ENCODE peak calls at places on chromosomes 7 and 10, in eight cellular contexts. One of them, this sample, is unnamed.

GRCh38 chr7:1151156-1151555 is 8.8 kb downstream of the ZFAND2A start:
- DNase-seq in PC-3: no peak
- DNase-seq in IMR-90: no peak
- DNase-seq in PC-9: no peak
- DNase-seq in GM12878: no peak
- DNase-seq in keratinocyte: no peak
- DNase-seq in neuronal stem cell: no peak
- DNase-seq in GM23338: no peak
- DNase-seq in this sample: no peak

GRCh38 chr10:48240196-48240595 is 34.3 kb downstream of the FRMPD2 start:
- DNase-seq in GM23338: no peak
- DNase-seq in IMR-90: no peak
- DNase-seq in PC-3: no peak
- DNase-seq in neuronal stem cell: no peak
- DNase-seq in GM12878: no peak
- DNase-seq in PC-9: no peak
- DNase-seq in keratinocyte: no peak
- DNase-seq in this sample: no peak

GRCh38 chr7:78141533-78142281 is 343.1 kb downstream of the PHTF2 start:
- DNase-seq in keratinocyte: no peak
- DNase-seq in GM23338: no peak
- DNase-seq in PC-3: no peak
- DNase-seq in neuronal stem cell: no peak
- DNase-seq in PC-9: no peak
- DNase-seq in IMR-90: peak
- DNase-seq in GM12878: no peak
- DNase-seq in this sample: no peak

GRCh38 chr7:43767311-43767710 is 8.8 kb downstream of the BLVRA start:
- DNase-seq in neuronal stem cell: no peak
- DNase-seq in IMR-90: no peak
- DNase-seq in GM23338: no peak
- DNase-seq in PC-3: no peak
- DNase-seq in GM12878: no peak
- DNase-seq in PC-9: no peak
- DNase-seq in keratinocyte: no peak
- DNase-seq in this sample: no peak

GRCh38 chr7:12066004-12066403 is 145.1 kb upstream of the TMEM106B start:
- DNase-seq in GM23338: no peak
- DNase-seq in IMR-90: no peak
- DNase-seq in PC-3: peak
- DNase-seq in neuronal stem cell: no peak
- DNase-seq in PC-9: peak
- DNase-seq in keratinocyte: no peak
- DNase-seq in GM12878: no peak
- DNase-seq in this sample: no peak

GRCh38 chr10:75108684-75109458 is 2.6 kb upstream of the SAMD8 start:
- DNase-seq in PC-3: peak
- DNase-seq in PC-9: no peak
- DNase-seq in keratinocyte: no peak
- DNase-seq in GM23338: peak
- DNase-seq in neuronal stem cell: peak
- DNase-seq in IMR-90: no peak
- DNase-seq in GM12878: no peak
- DNase-seq in this sample: no peak

GRCh38 chr10:58818889-58819288 is 306.2 kb downstream of the BICC1 start:
- DNase-seq in GM12878: no peak
- DNase-seq in PC-3: peak
- DNase-seq in IMR-90: peak
- DNase-seq in neuronal stem cell: no peak
- DNase-seq in keratinocyte: no peak
- DNase-seq in PC-9: peak
- DNase-seq in GM23338: no peak
- DNase-seq in this sample: peak

GRCh38 chr7:43666938-43667337 is 62.4 kb downstream of the COA1 start:
- DNase-seq in IMR-90: peak
- DNase-seq in PC-9: no peak
- DNase-seq in GM23338: no peak
- DNase-seq in neuronal stem cell: no peak
- DNase-seq in GM12878: no peak
- DNase-seq in keratinocyte: no peak
- DNase-seq in PC-3: peak
- DNase-seq in this sample: no peak

GRCh38 chr7:30070052-30070451 is 41.8 kb downstream of the PLEKHA8 start:
- DNase-seq in keratinocyte: no peak
- DNase-seq in PC-3: no peak
- DNase-seq in GM23338: no peak
- DNase-seq in PC-9: no peak
- DNase-seq in neuronal stem cell: no peak
- DNase-seq in IMR-90: no peak
- DNase-seq in GM12878: no peak
- DNase-seq in this sample: no peak

GRCh38 chr7:36180121-36180520 is 27.1 kb downstream of the EEPD1 start:
- DNase-seq in IMR-90: no peak
- DNase-seq in keratinocyte: no peak
- DNase-seq in PC-3: no peak
- DNase-seq in GM12878: no peak
- DNase-seq in PC-9: no peak
- DNase-seq in neuronal stem cell: no peak
- DNase-seq in GM23338: no peak
- DNase-seq in this sample: no peak

GRCh38 chr10:43595739-43596298 is 10.4 kb upstream of the ZNF485 start:
- DNase-seq in PC-3: no peak
- DNase-seq in PC-9: no peak
- DNase-seq in neuronal stem cell: no peak
- DNase-seq in IMR-90: no peak
- DNase-seq in GM12878: peak
- DNase-seq in GM23338: no peak
- DNase-seq in keratinocyte: no peak
- DNase-seq in this sample: no peak

GRCh38 chr10:61897671-61898434 is 3.6 kb upstream of the ARID5B start:
- DNase-seq in neuronal stem cell: no peak
- DNase-seq in PC-3: peak
- DNase-seq in PC-9: no peak
- DNase-seq in IMR-90: peak
- DNase-seq in GM23338: peak
- DNase-seq in keratinocyte: no peak
- DNase-seq in GM12878: no peak
- DNase-seq in this sample: peak

GRCh38 chr7:98923512-98923911 is 45.2 kb downstream of the TRRAP start:
- DNase-seq in GM12878: no peak
- DNase-seq in PC-9: no peak
- DNase-seq in IMR-90: no peak
- DNase-seq in GM23338: no peak
- DNase-seq in neuronal stem cell: no peak
- DNase-seq in PC-3: no peak
- DNase-seq in keratinocyte: no peak
- DNase-seq in this sample: no peak

GRCh38 chr7:98917331-98917730 is 39.0 kb downstream of the TRRAP start:
- DNase-seq in GM23338: no peak
- DNase-seq in keratinocyte: no peak
- DNase-seq in PC-9: no peak
- DNase-seq in GM12878: no peak
- DNase-seq in neuronal stem cell: no peak
- DNase-seq in PC-3: no peak
- DNase-seq in IMR-90: no peak
- DNase-seq in this sample: no peak

GRCh38 chr7:98921608-98922372 is 43.5 kb downstream of the TRRAP start:
- DNase-seq in keratinocyte: no peak
- DNase-seq in PC-3: no peak
- DNase-seq in GM23338: peak
- DNase-seq in GM12878: no peak
- DNase-seq in PC-9: no peak
- DNase-seq in neuronal stem cell: no peak
- DNase-seq in IMR-90: no peak
- DNase-seq in this sample: no peak

GRCh38 chr7:98927125-98927524 is 48.8 kb downstream of the TRRAP start:
- DNase-seq in PC-3: no peak
- DNase-seq in keratinocyte: no peak
- DNase-seq in PC-9: no peak
- DNase-seq in GM23338: no peak
- DNase-seq in neuronal stem cell: no peak
- DNase-seq in GM12878: no peak
- DNase-seq in IMR-90: no peak
- DNase-seq in this sample: no peak

DNA sequence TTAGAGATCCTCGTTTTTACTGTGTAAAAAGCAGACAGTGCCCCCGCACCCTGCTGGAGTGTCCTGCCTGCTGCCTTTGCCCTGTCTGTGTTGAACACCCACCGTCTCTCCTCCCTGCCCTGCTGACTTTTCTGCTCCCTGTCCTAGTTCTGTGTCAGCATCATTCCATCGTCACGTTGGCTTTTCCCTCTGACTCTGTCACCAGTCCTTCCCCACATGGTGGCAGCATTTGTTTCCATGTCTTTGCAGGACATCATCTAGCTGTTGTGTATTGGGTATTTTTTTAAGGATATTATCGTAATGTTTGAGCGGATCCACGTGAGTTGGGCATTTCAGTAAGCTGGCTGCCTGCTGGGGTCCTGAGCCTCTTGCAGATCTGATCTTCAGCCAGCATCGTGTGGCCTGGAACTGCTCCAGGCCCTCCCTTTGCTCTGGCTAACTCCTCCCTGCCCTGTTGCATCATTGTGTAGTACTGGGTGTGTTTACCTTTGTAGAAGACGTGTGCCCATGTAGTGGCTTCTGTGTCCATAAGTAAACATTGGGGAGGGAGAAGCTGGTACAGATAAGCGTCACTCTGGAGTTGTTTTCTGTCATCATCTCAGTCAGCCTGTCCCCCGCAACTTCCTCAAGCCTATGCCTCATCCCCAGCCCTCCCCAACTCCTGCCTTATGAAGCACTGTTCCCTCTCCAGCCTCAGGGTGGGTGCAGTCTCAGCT is 44.2 kb downstream of the TRRAP start:
- DNase-seq in PC-9: no peak
- DNase-seq in keratinocyte: no peak
- DNase-seq in neuronal stem cell: no peak
- DNase-seq in IMR-90: peak
- DNase-seq in GM23338: no peak
- DNase-seq in PC-3: no peak
- DNase-seq in GM12878: no peak
- DNase-seq in this sample: no peak
- H3K4me2 ChIP-seq in PC-9: no peak
- H3K4me2 ChIP-seq in keratinocyte: no peak
- H3K4me2 ChIP-seq in neuronal stem cell: no peak
- H3K4me2 ChIP-seq in IMR-90: no peak
- H3K4me2 ChIP-seq in GM23338: no peak
- H3K4me2 ChIP-seq in PC-3: no peak
- H3K4me2 ChIP-seq in GM12878: no peak
- H3K4me2 ChIP-seq in this sample: no peak

DNA sequence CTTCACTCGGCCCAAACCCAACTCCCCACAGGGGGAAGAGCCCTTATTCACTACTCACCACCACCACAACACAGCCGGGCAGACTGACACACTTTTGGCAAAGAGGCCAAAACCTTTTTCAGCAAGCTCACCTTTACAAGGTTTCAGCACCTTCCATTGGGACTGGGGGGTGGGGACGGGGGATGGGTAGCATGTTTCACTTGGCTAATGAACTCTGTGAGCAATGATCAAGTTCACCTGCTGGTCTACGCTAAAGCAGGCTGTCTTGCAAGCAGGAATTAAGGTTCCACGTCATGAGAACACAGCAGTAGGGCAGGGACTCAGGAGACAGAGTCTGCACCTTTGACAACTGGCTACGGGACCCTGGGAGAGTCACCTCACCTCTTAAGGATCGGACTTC is 7.0 kb downstream of the FAM53B start:
- DNase-seq in PC-9: no peak
- DNase-seq in GM23338: no peak
- DNase-seq in neuronal stem cell: no peak
- DNase-seq in PC-3: peak
- DNase-seq in GM12878: no peak
- DNase-seq in keratinocyte: no peak
- DNase-seq in IMR-90: no peak
- DNase-seq in this sample: no peak
- H3K4me2 ChIP-seq in PC-9: no peak
- H3K4me2 ChIP-seq in GM23338: peak
- H3K4me2 ChIP-seq in neuronal stem cell: no peak
- H3K4me2 ChIP-seq in PC-3: no peak
- H3K4me2 ChIP-seq in GM12878: no peak
- H3K4me2 ChIP-seq in keratinocyte: peak
- H3K4me2 ChIP-seq in IMR-90: no peak
- H3K4me2 ChIP-seq in this sample: no peak

DNA sequence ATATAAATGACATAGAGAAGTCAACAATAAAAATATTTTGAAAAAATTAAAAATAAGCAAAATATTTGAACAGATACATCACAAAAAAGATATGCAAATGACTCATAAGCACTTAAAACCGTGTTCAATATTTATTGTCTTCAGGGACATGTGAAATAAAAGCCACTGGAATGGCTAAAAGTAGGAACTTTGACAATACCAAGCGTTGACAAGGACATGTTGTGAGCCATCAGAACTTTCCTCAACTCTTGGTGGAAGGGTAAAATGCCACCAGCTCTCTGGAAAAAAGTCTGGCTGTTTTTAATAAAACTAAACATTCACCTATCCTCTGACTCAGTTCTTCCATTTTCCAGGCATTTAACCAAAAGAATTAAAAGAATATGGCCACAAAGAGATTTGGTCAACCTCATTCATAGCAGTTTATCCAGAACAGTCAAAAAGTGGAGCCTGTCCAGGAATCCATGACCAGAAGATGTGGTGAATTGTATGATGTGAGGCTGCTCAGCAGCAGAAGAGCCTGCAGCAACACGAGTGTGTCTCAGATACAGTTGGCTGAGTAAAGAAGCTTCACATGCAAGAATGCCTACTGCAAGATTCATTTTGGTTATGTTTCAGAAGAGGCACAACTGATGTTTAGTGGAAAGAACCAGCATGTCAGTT is 7.1 kb upstream of the KLF6 start:
- DNase-seq in PC-9: no peak
- DNase-seq in IMR-90: peak
- DNase-seq in GM12878: no peak
- DNase-seq in keratinocyte: no peak
- DNase-seq in GM23338: no peak
- DNase-seq in PC-3: no peak
- DNase-seq in neuronal stem cell: no peak
- DNase-seq in this sample: no peak
- H3K4me2 ChIP-seq in PC-9: no peak
- H3K4me2 ChIP-seq in IMR-90: no peak
- H3K4me2 ChIP-seq in GM12878: no peak
- H3K4me2 ChIP-seq in keratinocyte: no peak
- H3K4me2 ChIP-seq in GM23338: no peak
- H3K4me2 ChIP-seq in PC-3: no peak
- H3K4me2 ChIP-seq in neuronal stem cell: no peak
- H3K4me2 ChIP-seq in this sample: no peak

DNA sequence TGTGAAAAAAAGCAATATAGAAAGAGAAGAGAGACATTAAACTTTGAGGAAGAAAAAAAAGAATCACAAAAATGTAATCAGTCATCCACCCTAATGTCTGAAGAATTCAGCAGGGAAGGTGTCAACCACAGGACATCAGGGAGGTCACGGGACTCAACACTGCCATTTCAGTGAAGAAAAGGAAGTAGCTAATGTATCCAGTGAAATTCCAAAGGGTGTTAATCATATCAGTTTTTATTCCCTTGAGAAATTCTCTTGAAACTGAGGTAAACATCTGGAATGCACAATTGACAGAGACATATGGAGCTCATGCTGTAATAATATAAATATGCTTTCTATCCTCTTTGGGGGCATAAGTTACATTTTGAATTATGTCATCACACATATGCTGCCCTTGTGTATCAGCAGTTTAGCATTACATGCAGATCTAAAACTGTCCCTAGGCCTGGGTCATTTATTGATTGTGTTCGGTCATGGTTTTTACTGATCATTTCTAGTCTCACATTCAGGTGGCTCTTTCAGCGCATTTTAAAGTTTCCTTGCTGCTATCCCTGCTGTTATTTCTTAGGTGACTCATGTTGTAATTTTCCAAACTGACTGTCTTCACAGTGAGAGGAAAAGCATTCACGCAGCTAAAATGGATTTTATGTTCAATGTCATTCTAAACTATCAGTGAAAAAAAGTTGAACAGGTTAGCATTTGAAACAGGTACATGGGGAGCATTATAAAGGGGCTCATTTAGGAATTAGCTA is 273.9 kb downstream of the TSPAN12 start:
- DNase-seq in keratinocyte: peak
- DNase-seq in PC-9: peak
- DNase-seq in neuronal stem cell: no peak
- DNase-seq in GM23338: peak
- DNase-seq in GM12878: no peak
- DNase-seq in PC-3: peak
- DNase-seq in IMR-90: peak
- DNase-seq in this sample: peak
- H3K4me2 ChIP-seq in keratinocyte: peak
- H3K4me2 ChIP-seq in PC-9: no peak
- H3K4me2 ChIP-seq in neuronal stem cell: no peak
- H3K4me2 ChIP-seq in GM23338: no peak
- H3K4me2 ChIP-seq in GM12878: no peak
- H3K4me2 ChIP-seq in PC-3: no peak
- H3K4me2 ChIP-seq in IMR-90: no peak
- H3K4me2 ChIP-seq in this sample: peak